ENCODE peak calls at places on chromosomes 3 and 15, in six cellular contexts. Y, Q, I, N, P and Z are unnamed samples.

GRCh38 chr3:60935709-60936108 is 315.5 kb downstream of the FHIT start:
- DNase-seq in Y (peak), Q (no peak), I (no peak), N (no peak), P (peak), Z (no peak)

GRCh38 chr3:4904801-4905695 is 74.2 kb upstream of the BHLHE40 start:
- DNase-seq in Y (peak), Q (no peak), I (no peak), N (no peak), P (peak), Z (no peak)

GRCh38 chr3:45872569-45872968 is 13.8 kb upstream of the CCR9 start:
- DNase-seq in Y (no peak), Q (no peak), I (no peak), N (no peak), P (no peak), Z (no peak)

GRCh38 chr3:129553171-129553570 is 10.2 kb downstream of the H1-8 start:
- DNase-seq in Y (no peak), Q (no peak), I (no peak), N (no peak), P (no peak), Z (no peak)

GRCh38 chr15:72827216-72827615 is 43.7 kb upstream of the ADPGK start:
- DNase-seq in Y (no peak), Q (no peak), I (no peak), N (no peak), P (no peak), Z (no peak)

GRCh38 chr3:132543016-132543739 is 53.9 kb upstream of the ACKR4 start:
- DNase-seq in Y (peak), Q (no peak), I (no peak), N (no peak), P (peak), Z (no peak)

GRCh38 chr3:127694467-127695215 is 21.9 kb downstream of the ABTB1 start:
- DNase-seq in Y (peak), Q (peak), I (peak), N (no peak), P (no peak), Z (no peak)

GRCh38 chr15:40234783-40235182 is 4.1 kb upstream of the PAK6 start:
- DNase-seq in Y (no peak), Q (no peak), I (no peak), N (no peak), P (no peak), Z (no peak)

GRCh38 chr3:45604596-45604995 is 10.0 kb downstream of the LIMD1 start:
- DNase-seq in Y (no peak), Q (no peak), I (no peak), N (no peak), P (no peak), Z (no peak)